ENCODE peak calls at places on chromosomes 2 and 18, in six cellular contexts. G is amniotic epithelial cell; A is activated CD4-positive, alpha-beta T cell treated with anti-CD3 and anti-CD28 coated beads, Interleukin-2, amount 50 U/mL, for 1 hour; S is neuronal stem cell; O is AG09319; M is uterus. J is an unnamed sample.

GRCh38 chr18:9494778-9495302 is 19.5 kb downstream of the RALBP1 start:
- DNase-seq in G (peak; percentile 92), A (no peak), S (no peak), O (no peak), M (no peak), J (peak; percentile 15)

GRCh38 chr2:218664653-218665052 is 5.2 kb downstream of the BCS1L start:
- DNase-seq in G (no peak), A (no peak), S (no peak), O (no peak), M (no peak), J (no peak)

GRCh38 chr18:12747530-12748315 is 44.9 kb downstream of the PSMG2 start:
- DNase-seq in G (peak; percentile 50), A (no peak), S (no peak), O (no peak), M (no peak), J (no peak)

GRCh38 chr2:112701092-112701491 is 19.7 kb upstream of the NT5DC4 start:
- DNase-seq in G (peak; percentile 16), A (no peak), S (no peak), O (no peak), M (no peak), J (no peak)

GRCh38 chr2:172214252-172214651 is 111.6 kb upstream of the DLX2 start:
- DNase-seq in G (no peak), A (no peak), S (no peak), O (no peak), M (no peak), J (no peak)

GRCh38 chr2:1750935-1751767 is 6.8 kb upstream of the PXDN start:
- DNase-seq in G (peak; percentile 85), A (peak; percentile 20), S (peak; percentile 48), O (no peak), M (peak; percentile 76), J (peak; percentile 85)

GRCh38 chr2:144659731-144660275 is 139.9 kb upstream of the ZEB2 start:
- DNase-seq in G (peak; percentile 96), A (peak; percentile 8), S (no peak), O (peak; percentile 7), M (no peak), J (peak; percentile 100)

GRCh38 chr2:217451634-217452033 is 551.2 kb downstream of the TNS1 start:
- DNase-seq in G (peak; percentile 40), A (no peak), S (no peak), O (no peak), M (no peak), J (peak; percentile 42)

GRCh38 chr2:156907806-156908205 is 349.7 kb upstream of the GALNT5 start:
- DNase-seq in G (no peak), A (no peak), S (no peak), O (no peak), M (no peak), J (peak; percentile 29)